ENCODE peak calls at places on chromosomes 6 and 20, in ten cellular contexts. Q, C, E, B, S, G, T, D, H and V are unnamed samples. For H3K4me1, the result is how much of the 10 kb centered on the place peaks cover.

GRCh38 chr6:13883966-13884365 is 40.8 kb upstream of the RNF182 start:
- DNase-seq in Q (no peak), C (no peak), E (no peak), B (no peak), S (no peak), G (no peak), T (no peak), D (no peak), H (peak), V (no peak)

GRCh38 chr20:21096321-21097043 is 9.7 kb downstream of the LINC00237 start:
- DNase-seq in Q (peak), C (no peak), E (peak), B (no peak), S (no peak), G (peak), T (no peak), D (no peak), H (no peak), V (no peak)

GRCh38 chr6:36791085-36791484 is 48.2 kb downstream of the CPNE5 start:
- DNase-seq in Q (no peak), C (no peak), E (no peak), B (no peak), S (no peak), G (no peak), T (no peak), D (no peak), H (no peak), V (no peak)

GRCh38 chr20:55597526-55597925 is 407.8 kb downstream of the CBLN4 start:
- DNase-seq in Q (no peak), C (no peak), E (no peak), B (no peak), S (no peak), G (no peak), T (no peak), D (no peak), H (no peak), V (no peak)

GRCh38 chr6:151015320-151015719 is 149.8 kb downstream of the MTHFD1L start:
- DNase-seq in Q (peak), C (no peak), E (no peak), B (no peak), S (no peak), G (no peak), T (no peak), D (no peak), H (no peak), V (no peak)

GRCh38 chr20:63624486-63624885 is 2.4 kb downstream of the GMEB2 start:
- DNase-seq in Q (peak), C (no peak), E (peak), B (no peak), S (no peak), G (peak), T (no peak), D (no peak), H (no peak), V (peak)

GRCh38 chr6:1404713-1405098 is 15.3 kb downstream of the FOXF2 start:
- DNase-seq in Q (no peak), C (no peak), E (no peak), B (no peak), S (no peak), G (no peak), T (no peak), D (no peak), H (no peak), V (no peak)

GRCh38 chr20:2596673-2597279 is 55.7 kb upstream of the NOP56 start:
- DNase-seq in Q (peak), C (no peak), E (peak), B (no peak), S (no peak), G (no peak), T (no peak), D (no peak), H (no peak), V (no peak)

GRCh38 chr6:97917369-97917768 is 634.4 kb upstream of the MMS22L start:
- DNase-seq in Q (no peak), C (no peak), E (peak), B (no peak), S (no peak), G (no peak), T (no peak), D (no peak), H (no peak), V (no peak)

GRCh38 chr6:126873351-126873750 is 245.1 kb upstream of the RSPO3 start:
- DNase-seq in Q (no peak), C (no peak), E (no peak), B (no peak), S (no peak), G (no peak), T (no peak), D (no peak), H (no peak), V (no peak)

GRCh38 chr6:11093591-11094410 is at the start of gene SMIM13:
- DNase-seq in Q (peak), C (peak), E (peak), B (peak), S (peak), G (peak), T (peak), D (peak), H (peak), V (peak)
- TF ChIP-seq CTCF in Q (peak), C (peak), E (no peak), B (peak), S (peak), G (peak), T (peak), D (peak), H (peak), V (peak)

GRCh38 chr20:17844549-17845298 is 123.9 kb downstream of the SNX5 start:
- DNase-seq in Q (no peak), C (no peak), E (no peak), B (no peak), S (no peak), G (no peak), T (no peak), D (no peak), H (no peak), V (no peak)
- H3K4me1 ChIP-seq in Q (under half), C (under half), E (under half), B (under half), S (under half), G (under half), T (under half), D (under half), H (under half), V (under half)

DNA sequence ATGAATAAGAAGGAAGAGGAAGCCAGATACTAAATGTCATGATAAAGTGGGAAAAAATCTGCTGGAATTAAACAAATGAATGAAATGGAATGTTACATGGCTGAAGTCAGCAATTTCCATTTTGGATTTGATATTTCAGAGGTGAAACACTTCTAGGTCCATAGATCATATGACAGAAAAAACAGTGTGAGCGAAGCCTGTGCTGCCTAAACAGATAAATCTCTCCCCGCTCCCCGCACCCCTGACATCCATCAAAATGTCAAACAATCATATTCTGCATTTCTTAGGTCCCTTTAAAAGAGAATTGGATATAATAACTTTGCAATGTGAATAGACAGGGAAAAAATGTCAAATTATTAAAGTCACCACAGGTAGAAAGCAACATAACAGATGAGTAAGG is 26.0 kb upstream of the TRDN start:
- DNase-seq in Q (no peak), C (no peak), E (no peak), B (no peak), S (no peak), G (no peak), T (no peak), D (no peak), H (no peak), V (no peak)
- TF ChIP-seq CTCF in Q (no peak), C (no peak), E (no peak), B (no peak), S (no peak), G (no peak), T (no peak), D (no peak), H (no peak), V (no peak)

GRCh38 chr20:44219287-44219686 is 8.7 kb upstream of the OSER1 start:
- DNase-seq in Q (no peak), C (no peak), E (no peak), B (no peak), S (no peak), G (no peak), T (no peak), D (no peak), H (no peak), V (no peak)

GRCh38 chr20:44222027-44222426 is 11.5 kb upstream of the OSER1 start:
- DNase-seq in Q (no peak), C (no peak), E (no peak), B (no peak), S (no peak), G (no peak), T (no peak), D (no peak), H (no peak), V (no peak)

GRCh38 chr20:44219791-44220190 is 9.2 kb upstream of the OSER1 start:
- DNase-seq in Q (no peak), C (no peak), E (peak), B (no peak), S (no peak), G (no peak), T (no peak), D (no peak), H (no peak), V (no peak)

GRCh38 chr20:44222969-44223368 is 12.4 kb upstream of the OSER1 start:
- DNase-seq in Q (no peak), C (no peak), E (peak), B (no peak), S (no peak), G (peak), T (no peak), D (peak), H (no peak), V (no peak)

GRCh38 chr20:44221368-44221767 is 10.8 kb upstream of the OSER1 start:
- DNase-seq in Q (no peak), C (no peak), E (no peak), B (no peak), S (no peak), G (no peak), T (no peak), D (no peak), H (no peak), V (no peak)
- H3K4me1 ChIP-seq in Q (under half), C (under half), E (under half), B (under half), S (under half), G (under half), T (under half), D (under half), H (under half), V (under half)

DNA sequence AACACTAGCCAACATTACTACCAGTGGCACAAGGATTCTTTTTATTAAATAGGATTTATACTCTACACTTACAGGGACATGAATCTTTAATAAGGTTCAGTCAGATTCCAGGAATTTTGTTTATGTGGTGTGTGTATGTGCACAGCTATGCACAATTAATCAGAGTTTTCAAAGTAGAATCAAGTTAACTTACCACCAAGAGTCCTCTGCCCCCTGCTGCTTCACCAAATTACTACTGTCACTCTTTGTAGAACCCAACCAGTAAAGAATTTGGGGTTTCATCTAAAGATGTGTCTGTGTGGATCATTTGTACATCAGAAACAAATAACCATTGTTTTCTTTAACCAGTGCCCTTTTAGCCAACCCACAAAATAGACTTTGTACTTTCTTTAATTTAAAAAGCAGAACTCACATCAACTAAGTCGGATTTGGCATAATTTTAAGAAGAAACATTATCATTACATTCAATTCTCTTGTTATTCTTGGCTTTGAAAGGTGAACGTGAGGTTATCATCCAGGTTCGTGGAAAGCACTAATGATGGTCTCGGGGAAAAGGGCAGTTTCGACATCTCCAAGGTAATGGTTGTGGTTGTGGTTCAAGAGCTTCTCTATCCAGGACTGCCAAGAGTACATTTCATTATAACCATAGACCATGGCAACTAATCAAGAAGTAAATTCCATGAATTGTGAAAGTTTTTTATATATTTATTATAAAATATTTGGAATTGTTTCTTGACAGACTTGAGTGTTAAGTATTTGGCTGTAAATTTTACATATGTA is 514.3 kb upstream of the ID4 start:
- DNase-seq in Q (no peak), C (no peak), E (no peak), B (no peak), S (no peak), G (no peak), T (no peak), D (no peak), H (peak), V (no peak)
- TF ChIP-seq CTCF in Q (no peak), C (peak), E (no peak), B (no peak), S (no peak), G (no peak), T (no peak), D (no peak), H (peak), V (no peak)

GRCh38 chr6:17700421-17701416 is 6.0 kb downstream of the NUP153 start:
- DNase-seq in Q (no peak), C (no peak), E (no peak), B (no peak), S (no peak), G (no peak), T (no peak), D (no peak), H (no peak), V (no peak)
- H3K4me1 ChIP-seq in Q (under half), C (half or more), E (under half), B (under half), S (under half), G (under half), T (under half), D (under half), H (under half), V (under half)

DNA sequence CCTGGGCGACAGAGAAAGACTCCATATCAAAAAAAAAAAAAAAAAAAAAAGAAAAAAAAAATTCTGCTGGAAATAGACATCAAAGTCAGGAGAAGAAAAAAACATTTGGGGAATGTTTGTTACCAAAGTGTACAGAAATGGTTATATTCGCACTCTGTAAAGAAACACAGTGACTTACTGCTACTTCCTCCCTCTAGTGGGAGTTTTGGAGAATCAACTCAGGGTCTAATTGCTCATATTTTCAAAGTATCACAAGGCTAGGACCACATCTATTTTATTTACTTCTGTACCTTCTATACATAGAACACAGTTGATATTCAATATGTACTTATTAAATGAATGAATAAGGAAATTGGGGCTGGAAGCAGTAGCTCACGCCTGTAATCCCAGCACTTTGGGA is 24.4 kb downstream of the ARG1 start:
- DNase-seq in Q (no peak), C (no peak), E (peak), B (no peak), S (no peak), G (no peak), T (no peak), D (no peak), H (no peak), V (no peak)
- TF ChIP-seq CTCF in Q (no peak), C (no peak), E (peak), B (peak), S (no peak), G (no peak), T (no peak), D (no peak), H (no peak), V (no peak)

GRCh38 chr6:44038543-44039065 is 88.6 kb downstream of the MRPL14 start:
- DNase-seq in Q (no peak), C (peak), E (no peak), B (no peak), S (no peak), G (no peak), T (no peak), D (no peak), H (no peak), V (peak)

GRCh38 chr6:44039191-44039719 is 88.0 kb downstream of the MRPL14 start:
- DNase-seq in Q (no peak), C (peak), E (no peak), B (no peak), S (no peak), G (no peak), T (no peak), D (no peak), H (no peak), V (peak)

GRCh38 chr6:44036196-44036595 is 91.1 kb downstream of the MRPL14 start:
- DNase-seq in Q (no peak), C (no peak), E (no peak), B (no peak), S (no peak), G (no peak), T (no peak), D (no peak), H (no peak), V (peak)

GRCh38 chr6:44036699-44037101 is 90.6 kb downstream of the MRPL14 start:
- DNase-seq in Q (no peak), C (no peak), E (no peak), B (no peak), S (no peak), G (no peak), T (no peak), D (no peak), H (no peak), V (peak)

GRCh38 chr6:44037847-44038542 is 89.3 kb downstream of the MRPL14 start:
- DNase-seq in Q (no peak), C (peak), E (no peak), B (no peak), S (no peak), G (no peak), T (no peak), D (no peak), H (no peak), V (peak)
- H3K4me1 ChIP-seq in Q (under half), C (under half), E (under half), B (under half), S (under half), G (half or more), T (under half), D (under half), H (under half), V (under half)